ENCODE peak calls at places on chromosomes 2 and 18, in nine cellular contexts. N is sigmoid colon, E is body of pancreas, M is GM12865, B is AG09309, J is fibroblast of the aortic adventitia, Z is astrocyte of the spinal cord, F is fibroblast of pulmonary artery, Q is adipocyte. C is an unnamed sample.

GRCh38 chr2:196729418-196729817 is 70.1 kb downstream of the GTF3C3 start:
- DNase-seq in F (no peak), Q (no peak), M (no peak), Z (no peak), B (no peak), J (no peak), N (no peak), E (peak), C (no peak)

GRCh38 chr18:62939433-62939832 is 224.1 kb downstream of the PHLPP1 start:
- DNase-seq in N (no peak), Q (no peak), E (no peak), B (no peak), Z (no peak), J (no peak), M (no peak), F (no peak), C (no peak)

GRCh38 chr18:59451963-59452362 is 92.9 kb upstream of the LMAN1 start:
- DNase-seq in B (no peak), M (no peak), J (no peak), N (no peak), Q (no peak), F (no peak), Z (no peak), E (no peak), C (no peak)

GRCh38 chr2:128424806-128425205 is 106.1 kb upstream of the HS6ST1 start:
- DNase-seq in B (no peak), Q (peak), F (no peak), Z (no peak), N (peak), E (peak), M (no peak), J (no peak), C (no peak)

GRCh38 chr18:48959921-48960920 is 9.5 kb upstream of the SMAD7 start:
- DNase-seq in B (no peak), F (peak), Q (peak), Z (no peak), M (no peak), N (no peak), E (no peak), J (peak), C (no peak)

GRCh38 chr2:211055438-211055837 is 499.0 kb downstream of the CPS1 start:
- DNase-seq in N (no peak), M (no peak), Q (peak), E (no peak), J (peak), F (peak), B (no peak), Z (no peak), C (no peak)

GRCh38 chr2:177108890-177109289 is 103.7 kb upstream of the HNRNPA3 start:
- DNase-seq in Z (no peak), J (no peak), N (no peak), M (no peak), E (no peak), F (no peak), B (no peak), Q (no peak), C (no peak)

GRCh38 chr2:189633392-189633811 is 27.9 kb upstream of the ASNSD1 start:
- DNase-seq in Q (peak), E (peak), J (peak), B (no peak), N (no peak), F (peak), M (peak), Z (no peak), C (no peak)

GRCh38 chr18:51624311-51624710 is 426.8 kb upstream of the MEX3C start:
- DNase-seq in B (no peak), Z (no peak), N (no peak), J (no peak), M (no peak), Q (no peak), F (no peak), E (no peak), C (no peak)

GRCh38 chr2:203782262-203782976 is 76.0 kb downstream of the CD28 start:
- DNase-seq in J (peak), Q (peak), F (peak), M (peak), E (peak), Z (peak), B (peak), N (no peak), C (peak)

DNA sequence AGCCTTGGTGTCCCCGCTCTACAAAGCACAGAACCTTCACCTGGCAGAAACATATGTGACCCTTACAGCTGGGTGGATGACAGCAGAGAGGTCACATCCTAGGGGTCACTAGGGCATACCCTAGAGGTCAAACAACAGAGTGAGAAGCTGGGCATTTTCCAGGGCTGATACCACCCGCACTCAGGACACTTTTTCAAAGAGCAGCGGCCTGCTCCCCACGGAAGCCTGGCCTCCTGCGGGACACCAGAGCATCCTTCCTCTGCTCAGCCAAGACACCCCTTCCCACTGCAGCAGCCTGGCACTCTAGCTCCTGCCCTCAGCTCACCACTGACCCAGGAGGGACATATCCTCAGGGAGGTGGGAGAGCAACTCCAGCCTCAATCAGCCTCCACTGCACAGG is 86.0 kb downstream of the GALNT14 start:
- DNase-seq in Z (no peak), Q (no peak), E (no peak), B (no peak), J (no peak), N (no peak), F (no peak), M (no peak), C (no peak)
- H3K4me3 ChIP-seq in Z (no peak), Q (no peak), E (no peak), B (no peak), J (no peak), N (no peak), F (no peak), M (no peak), C (no peak)

DNA sequence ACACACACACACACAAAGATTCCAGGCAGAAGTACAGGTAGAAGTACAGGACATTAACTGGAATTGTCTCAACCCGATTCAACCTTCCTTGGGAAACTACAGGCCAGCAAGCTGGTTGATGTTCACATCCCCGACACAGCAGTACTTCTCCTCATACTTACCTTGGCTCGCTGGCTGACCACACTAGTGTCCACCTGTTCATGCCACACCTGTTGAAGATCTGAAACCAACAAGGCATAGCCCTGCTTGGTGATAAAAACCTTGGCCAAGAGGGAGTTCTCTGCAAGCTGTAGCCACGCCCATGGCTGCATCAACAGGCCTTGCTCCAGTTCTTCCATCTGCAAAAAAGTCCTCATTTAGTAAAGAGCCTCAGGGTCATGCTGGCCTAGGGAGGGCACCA is 2.6 kb downstream of the NHEJ1 start:
- DNase-seq in F (no peak), E (no peak), N (no peak), M (no peak), B (no peak), J (no peak), Q (no peak), Z (no peak), C (no peak)
- H3K4me3 ChIP-seq in F (no peak), E (no peak), N (no peak), M (no peak), B (no peak), J (no peak), Q (no peak), Z (no peak), C (no peak)

DNA sequence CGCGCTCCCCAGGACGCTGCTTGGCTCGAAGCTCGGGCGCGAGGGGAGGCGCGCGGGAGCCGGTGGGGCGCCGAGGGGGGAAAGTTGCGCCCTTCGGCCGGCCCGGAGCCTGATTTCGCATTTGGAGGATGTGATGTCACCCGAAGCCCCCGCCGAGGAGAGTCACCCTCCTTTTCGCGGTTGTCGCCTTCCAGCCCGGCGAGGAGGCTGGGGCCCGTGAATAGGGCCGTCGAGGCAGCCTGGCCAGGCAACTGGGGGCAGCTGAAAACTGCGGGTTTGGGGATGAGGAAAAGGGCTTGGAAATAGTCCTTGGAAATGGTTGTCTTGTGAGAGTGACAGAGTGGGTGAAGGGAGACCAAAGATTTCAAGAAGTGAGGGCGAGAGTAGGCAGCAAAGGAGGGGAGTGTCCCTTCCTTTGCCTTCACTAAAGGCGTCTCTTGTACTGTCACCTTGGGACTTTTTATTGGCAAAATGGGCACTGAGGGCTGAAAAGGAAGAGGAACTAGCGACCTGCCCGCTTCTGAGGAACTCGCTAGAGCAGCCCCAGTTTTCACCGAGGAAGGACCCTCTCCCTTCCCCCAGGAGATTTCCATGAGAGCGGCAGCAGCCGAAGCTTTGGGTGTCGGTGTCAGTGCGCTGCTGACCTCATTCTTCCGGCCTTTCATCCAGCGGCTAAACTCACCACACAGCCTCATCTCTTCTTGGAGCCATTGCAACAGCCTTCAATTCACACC is at the start of gene CD8A:
- DNase-seq in Q (peak), F (peak), Z (no peak), E (peak), M (no peak), B (no peak), J (peak), N (no peak), C (peak)
- H3K4me3 ChIP-seq in Q (peak), F (no peak), Z (no peak), E (no peak), M (no peak), B (no peak), J (no peak), N (no peak), C (no peak)

GRCh38 chr2:169768262-169768995 is 30.2 kb upstream of the SSB start:
- DNase-seq in Z (no peak), B (no peak), E (peak), F (no peak), Q (no peak), M (peak), J (no peak), N (no peak), C (no peak)
- H3K4me3 ChIP-seq in Z (peak), B (peak), E (peak), F (peak), Q (peak), M (peak), J (peak), N (no peak), C (peak)

GRCh38 chr18:78981652-78981955 is 2.0 kb downstream of the SALL3 start:
- DNase-seq in M (no peak), B (no peak), J (no peak), Q (no peak), E (no peak), F (no peak), N (no peak), Z (no peak), C (no peak)

GRCh38 chr18:78982186-78982585 is 2.6 kb downstream of the SALL3 start:
- DNase-seq in M (no peak), N (no peak), Q (peak), Z (peak), J (no peak), B (no peak), F (peak), E (no peak), C (no peak)

GRCh38 chr18:78986018-78986481 is 6.4 kb downstream of the SALL3 start:
- DNase-seq in B (no peak), N (no peak), E (peak), J (no peak), Z (peak), Q (peak), F (peak), M (no peak), C (no peak)

GRCh38 chr18:78983530-78983929 is 3.9 kb downstream of the SALL3 start:
- DNase-seq in J (no peak), Q (no peak), Z (peak), F (no peak), B (no peak), M (no peak), E (no peak), N (no peak), C (no peak)

DNA sequence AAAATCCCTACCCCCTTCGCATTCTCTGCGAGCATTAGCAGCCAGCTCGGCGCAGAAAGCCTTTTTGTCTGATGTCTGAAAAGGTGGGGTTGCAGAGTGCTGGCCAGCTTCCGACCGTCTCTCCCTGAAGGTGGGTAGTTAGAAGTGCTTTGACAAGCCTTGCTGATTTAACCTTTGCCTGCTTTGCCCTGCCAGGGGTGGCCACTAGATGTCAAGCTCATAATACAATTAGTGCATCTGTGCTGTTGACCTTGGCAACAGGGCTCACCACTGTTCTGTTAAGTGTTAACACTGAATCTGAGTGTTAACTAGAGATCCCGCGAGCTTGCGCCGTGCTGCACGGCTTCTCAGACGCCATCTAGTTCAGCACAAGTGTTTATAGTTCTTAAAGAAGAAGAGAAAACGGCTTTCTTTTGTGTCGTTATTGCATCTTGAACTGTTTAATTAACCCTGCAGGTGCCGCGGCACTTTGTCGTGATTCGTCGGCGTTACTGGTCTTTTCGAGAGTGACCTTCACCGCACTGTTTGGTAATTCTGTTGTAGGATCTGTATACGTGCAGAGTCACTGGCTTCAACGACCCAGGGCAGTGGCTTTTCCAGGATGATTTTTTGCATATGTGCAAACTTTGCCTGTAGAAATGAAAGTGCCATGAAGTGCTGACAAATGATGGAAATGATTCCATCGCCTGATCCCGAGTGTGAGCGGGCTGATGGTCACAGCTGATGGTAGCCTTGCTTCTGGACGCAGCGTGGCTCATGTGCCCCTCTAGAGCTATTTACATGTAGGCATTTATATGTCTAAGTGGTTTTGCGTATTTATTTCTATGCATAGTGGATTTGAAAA is 5.5 kb downstream of the SALL3 start:
- DNase-seq in E (peak), F (peak), Z (peak), M (peak), Q (no peak), B (no peak), N (no peak), J (peak), C (no peak)
- H3K4me3 ChIP-seq in E (no peak), F (no peak), Z (peak), M (no peak), Q (no peak), B (no peak), N (no peak), J (no peak), C (no peak)

DNA sequence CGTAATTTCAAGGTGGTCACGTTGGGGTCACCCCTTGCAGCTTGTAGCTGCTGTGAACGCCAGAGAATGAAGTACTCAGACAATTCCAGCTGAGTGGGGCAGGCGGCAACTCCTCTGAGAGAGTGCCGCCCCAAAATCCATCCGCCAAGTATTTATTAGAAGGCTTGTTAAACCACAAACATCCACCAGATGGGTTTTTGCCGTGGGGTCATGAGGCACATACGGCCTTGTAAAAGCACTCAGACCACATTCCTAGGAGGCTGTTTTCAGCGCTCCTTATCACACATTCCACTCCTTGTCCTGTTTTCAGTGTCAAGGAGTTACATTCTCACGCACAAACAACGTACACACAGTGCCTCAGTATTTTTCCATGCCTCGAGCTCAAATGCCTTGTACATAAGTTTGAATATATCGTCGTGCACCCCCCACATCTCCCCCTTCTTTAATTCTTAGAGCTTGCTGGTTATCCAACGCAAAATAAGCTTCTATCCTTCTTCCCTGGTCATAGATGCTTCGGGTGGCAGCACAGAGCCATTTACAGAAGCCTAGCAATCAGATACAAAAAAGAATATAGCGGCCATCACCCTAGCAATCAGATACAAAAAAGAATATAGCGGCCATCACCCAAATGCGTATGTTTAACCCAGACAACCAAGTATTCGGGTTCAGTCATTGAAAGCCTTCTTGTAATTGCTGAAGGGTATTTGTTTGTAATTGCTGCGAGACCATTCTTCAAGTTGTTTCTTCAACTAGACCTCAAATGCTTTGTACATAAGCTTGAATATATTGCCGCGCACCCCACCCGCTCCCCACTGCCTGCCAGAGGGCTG is 7.3 kb downstream of the ALPP start:
- DNase-seq in J (peak), N (no peak), E (no peak), B (peak), Q (peak), Z (peak), F (peak), M (no peak), C (peak)
- H3K4me3 ChIP-seq in J (no peak), N (no peak), E (no peak), B (no peak), Q (no peak), Z (no peak), F (no peak), M (no peak), C (no peak)

C was measured in foreskin fibroblast.